ENCODE peak calls at places on chromosomes 12 and 14, in eight cellular contexts. J is stimulated activated CD4-positive, alpha-beta T cell treated with anti-CD3 and anti-CD28 coated beads, Interleukin-2, amount 100 ng/mL, for 48 hours; A is activated B cell treated with CpG ODN at 0.5 μM for 24 hours; I is Right ventricle myocardium superior; R is A549; O is NCI-H1694 treated with DMSO at 0.1 percent for 48 hours; G is GOT3; D is EL. Z is an unnamed sample.

GRCh38 chr12:27899151-27899661 is 73.3 kb downstream of the PTHLH start:
- DNase-seq in J (no peak), A (no peak), I (no peak), R (no peak), O (peak; percentile 30), G (no peak), D (peak; percentile 92), Z (no peak)

GRCh38 chr14:51093371-51094281 is 1.3 kb downstream of the TRIM9 start:
- DNase-seq in J (peak; percentile 50), A (no peak), I (peak; percentile 42), R (peak; percentile 76), O (peak; percentile 66), G (no peak), D (peak; percentile 7), Z (peak; percentile 50)

GRCh38 chr14:59358105-59358504 is 107.1 kb downstream of the GPR135 start:
- DNase-seq in J (no peak), A (no peak), I (peak; percentile 72), R (peak; percentile 18), O (no peak), G (no peak), D (peak; percentile 84), Z (no peak)

GRCh38 chr14:68520637-68521556 is 272.0 kb downstream of the ZFP36L1 start:
- DNase-seq in J (no peak), A (no peak), I (no peak), R (peak; percentile 25), O (no peak), G (no peak), D (peak; percentile 25), Z (no peak)

GRCh38 chr12:3133410-3133793 is 56.2 kb downstream of the TSPAN9 start:
- DNase-seq in J (no peak), A (no peak), I (no peak), R (no peak), O (no peak), G (no peak), D (no peak), Z (no peak)

GRCh38 chr12:10171954-10172353 is at the start of gene OLR1:
- DNase-seq in J (no peak), A (no peak), I (no peak), R (no peak), O (no peak), G (no peak), D (peak; percentile 48), Z (no peak)

GRCh38 chr12:14824012-14824634 is 10.1 kb upstream of the SMCO3 start:
- DNase-seq in J (no peak), A (no peak), I (no peak), R (no peak), O (no peak), G (no peak), D (peak; percentile 17), Z (no peak)

GRCh38 chr12:27034607-27035293 is 12.4 kb downstream of the MED21 start:
- DNase-seq in J (no peak), A (no peak), I (no peak), R (no peak), O (no peak), G (no peak), D (no peak), Z (no peak)

GRCh38 chr12:115375188-115375991 is 691.4 kb upstream of the TBX3 start:
- DNase-seq in J (no peak), A (no peak), I (no peak), R (no peak), O (no peak), G (no peak), D (peak; percentile 71), Z (no peak)

GRCh38 chr12:88897723-88898122 is 317.5 kb upstream of the KITLG start:
- DNase-seq in J (no peak), A (no peak), I (no peak), R (no peak), O (no peak), G (no peak), D (peak; percentile 30), Z (no peak)

GRCh38 chr14:26589998-26590397 is 7.8 kb downstream of the NOVA1 start:
- DNase-seq in J (no peak), A (no peak), I (no peak), R (no peak), O (no peak), G (no peak), D (no peak), Z (no peak)

GRCh38 chr12:24960222-24960855 is 11.4 kb upstream of the BCAT1 start:
- DNase-seq in J (peak; percentile 41), A (no peak), I (no peak), R (peak; percentile 15), O (peak; percentile 45), G (no peak), D (peak; percentile 70), Z (peak; percentile 22)

GRCh38 chr12:119783787-119784186 is 93.3 kb downstream of the CIT start:
- DNase-seq in J (no peak), A (no peak), I (no peak), R (no peak), O (no peak), G (no peak), D (no peak), Z (no peak)

GRCh38 chr14:88941414-88941813 is 117.0 kb downstream of the TTC8 start:
- DNase-seq in J (no peak), A (no peak), I (no peak), R (no peak), O (no peak), G (no peak), D (no peak), Z (no peak)

Z was measured in neural crest cell.